ENCODE peak calls at places on chromosomes 16 and 17, in seven cellular contexts. T is myocyte; B is stimulated activated CD8-positive, alpha-beta memory T cell treated with anti-CD3 and anti-CD28 coated beads, Interleukin-4, amount 100 ng/mL, for 4 hours; F is epithelial cell of esophagus; N is activated effector memory CD4-positive, alpha-beta T cell treated with Interleukin-2 at 50 U/mL for 16 hours; Z is NCI-H345; S is NCI-H1436 treated with DMSO at 0.1 percent for 48 hours. E is an unnamed sample.

GRCh38 chr16:66894055-66894454 is 13.7 kb downstream of the PDP2 start:
- DNase-seq in Z (no peak), N (no peak), B (no peak), T (no peak), S (no peak), F (no peak), E (no peak)

GRCh38 chr17:50527949-50528474 is 4.5 kb upstream of the EPN3 start:
- DNase-seq in N (no peak), Z (no peak), B (no peak), T (peak), S (no peak), F (no peak), E (no peak)

GRCh38 chr16:87951550-87952538 is 610 bp downstream of the BANP start:
- DNase-seq in N (no peak), S (no peak), Z (no peak), B (no peak), F (no peak), T (peak), E (peak)

GRCh38 chr17:31132977-31133376 is 38.2 kb downstream of the NF1 start:
- DNase-seq in N (no peak), S (no peak), F (no peak), T (no peak), Z (no peak), B (no peak), E (no peak)

GRCh38 chr16:27258241-27258734 is 10.3 kb downstream of the NSMCE1 start:
- DNase-seq in Z (no peak), T (no peak), B (no peak), S (no peak), F (peak), N (no peak), E (no peak)

GRCh38 chr17:81927145-81927652 is 336 bp downstream of the MAFG start:
- DNase-seq in T (no peak), S (no peak), N (no peak), F (no peak), B (no peak), Z (no peak), E (no peak)

GRCh38 chr16:8788578-8789172 is 8.8 kb downstream of the TMEM186 start:
- DNase-seq in B (no peak), F (no peak), N (no peak), S (no peak), T (no peak), Z (no peak), E (no peak)

GRCh38 chr16:714558-715447 is at the start of gene METRN:
- DNase-seq in T (peak), B (peak), S (no peak), F (peak), Z (peak), N (peak), E (peak)

GRCh38 chr16:59591480-59591879 is 857.4 kb upstream of the GOT2 start:
- DNase-seq in F (no peak), B (no peak), Z (no peak), T (peak), S (no peak), N (no peak), E (no peak)

GRCh38 chr17:16922386-16923096 is 49.4 kb downstream of the TNFRSF13B start:
- DNase-seq in N (no peak), F (peak), Z (no peak), B (no peak), T (no peak), S (no peak), E (no peak)